ENCODE peak calls at places on chromosomes 7 and 10, in ten cellular contexts. Q, H, W, B, Y, K, S, L, V and E are unnamed samples.

GRCh38 chr10:15262036-15262713 is 93.7 kb upstream of the NMT2 start:
- DNase-seq in Q (peak; percentile 18), Y (peak; percentile 65), H (no peak), L (no peak), S (no peak), W (no peak), V (no peak), K (peak; percentile 21), B (peak; percentile 20), E (peak; percentile 64)

GRCh38 chr10:17801507-17801906 is 7.6 kb upstream of the MRC1 start:
- DNase-seq in W (no peak), S (no peak), Q (no peak), V (no peak), L (no peak), H (no peak), B (no peak), K (no peak), Y (no peak), E (no peak)

GRCh38 chr10:79202188-79203013 is 133.6 kb downstream of the ZMIZ1 start:
- DNase-seq in W (no peak), H (no peak), S (peak; percentile 49), V (no peak), Q (peak; percentile 61), L (no peak), K (peak; percentile 57), B (peak; percentile 29), Y (peak; percentile 44), E (peak; percentile 55)

GRCh38 chr10:27285093-27285492 is 44.5 kb upstream of the ACBD5 start:
- DNase-seq in B (peak; percentile 2), K (peak; percentile 44), H (no peak), Q (peak; percentile 26), W (peak; percentile 9), V (no peak), L (no peak), S (no peak), Y (peak; percentile 18), E (peak; percentile 10)

GRCh38 chr7:12809476-12809875 is 122.0 kb downstream of the ARL4A start:
- DNase-seq in S (no peak), W (peak; percentile 70), Y (no peak), B (no peak), L (no peak), H (no peak), Q (no peak), K (no peak), V (no peak), E (no peak)

GRCh38 chr7:111059826-111060225 is 31.1 kb upstream of the LRRN3 start:
- DNase-seq in Q (no peak), H (no peak), B (no peak), V (no peak), Y (no peak), W (no peak), L (no peak), S (no peak), K (no peak), E (no peak)

GRCh38 chr10:26357203-26357602 is 80.9 kb upstream of the APBB1IP start:
- DNase-seq in Y (no peak), L (no peak), W (no peak), H (no peak), V (no peak), K (no peak), B (no peak), S (no peak), Q (no peak), E (no peak)

GRCh38 chr7:112362796-112363195 is 87.5 kb upstream of the IFRD1 start:
- DNase-seq in V (no peak), S (no peak), L (no peak), H (no peak), W (no peak), K (no peak), B (no peak), Y (peak; percentile 3), Q (no peak), E (no peak)

GRCh38 chr7:463362-464176 is 56.1 kb downstream of the PDGFA start:
- DNase-seq in L (no peak), Q (no peak), K (no peak), H (no peak), B (no peak), V (no peak), Y (no peak), S (no peak), W (no peak), E (no peak)

DNA sequence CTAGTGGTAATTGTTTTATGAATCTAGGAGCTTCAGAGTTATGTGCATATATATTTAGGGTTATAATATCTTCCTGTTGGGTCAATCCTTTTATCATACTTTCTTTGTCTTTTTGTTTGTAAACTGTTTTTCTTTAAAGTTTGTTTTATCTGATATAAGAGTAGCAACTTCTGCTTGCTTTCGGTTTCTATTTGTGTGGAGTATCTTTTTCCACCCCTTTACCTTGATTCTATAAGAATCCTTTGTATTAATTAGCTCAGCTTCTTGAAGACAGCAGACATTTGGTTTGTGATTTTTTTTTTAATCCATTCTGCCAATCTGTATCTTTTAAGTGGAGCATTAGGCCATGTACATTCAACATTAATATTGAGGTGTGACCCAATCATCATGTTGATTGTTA is 9.3 kb downstream of the CASP7 start:
- DNase-seq in V (no peak), B (no peak), L (no peak), K (no peak), S (no peak), Y (no peak), Q (no peak), H (no peak), W (no peak), E (no peak)
- H3K4me3 ChIP-seq in V (no peak overlapping the region), B (no peak overlapping the region), L (no peak overlapping the region), K (no peak overlapping the region), S (no peak overlapping the region), Y (no peak overlapping the region), Q (no peak overlapping the region), H (no peak overlapping the region), W (no peak overlapping the region), E (no peak overlapping the region)

GRCh38 chr10:19461588-19461987 is 354.6 kb upstream of the PLXDC2 start:
- DNase-seq in L (no peak), W (no peak), B (no peak), Q (no peak), V (no peak), Y (no peak), H (no peak), S (no peak), K (no peak), E (no peak)

GRCh38 chr10:19466709-19467108 is 349.5 kb upstream of the PLXDC2 start:
- DNase-seq in W (no peak), Q (no peak), V (no peak), Y (no peak), L (no peak), H (no peak), B (no peak), K (no peak), S (no peak), E (no peak)
- TF ChIP-seq CTCF in W (no peak), Q (no peak), V (no peak), Y (no peak), L (no peak), H (no peak), B (no peak), K (no peak), S (no peak), E (no peak)

GRCh38 chr10:99530108-99531025 is 2.4 kb upstream of the NKX2-3 start:
- DNase-seq in W (no peak), Y (no peak), H (no peak), L (no peak), K (no peak), V (no peak), Q (no peak), S (no peak), B (no peak), E (no peak)

GRCh38 chr10:99529483-99530107 is 3.1 kb upstream of the NKX2-3 start:
- DNase-seq in W (no peak), H (no peak), B (no peak), Q (no peak), L (no peak), K (no peak), Y (no peak), V (no peak), S (no peak), E (no peak)

GRCh38 chr10:99532194-99532593 is 548 bp upstream of the NKX2-3 start:
- DNase-seq in S (no peak), K (no peak), W (no peak), L (no peak), B (no peak), Q (no peak), H (no peak), V (no peak), Y (no peak), E (no peak)

GRCh38 chr10:99531696-99532050 is 1.1 kb upstream of the NKX2-3 start:
- DNase-seq in V (no peak), H (no peak), B (no peak), L (no peak), Y (no peak), Q (no peak), S (no peak), W (no peak), K (no peak), E (no peak)

GRCh38 chr10:99531026-99531695 is 1.6 kb upstream of the NKX2-3 start:
- DNase-seq in Q (no peak), L (no peak), S (no peak), B (no peak), V (no peak), K (no peak), Y (no peak), H (no peak), W (no peak), E (no peak)
- H3K4me3 ChIP-seq in Q (no peak overlapping the region), L (no peak overlapping the region), S (peak overlapping the region; percentile 29), B (no peak overlapping the region), V (no peak overlapping the region), K (no peak overlapping the region), Y (no peak overlapping the region), H (peak overlapping the region; percentile 21), W (no peak overlapping the region), E (no peak overlapping the region)

GRCh38 chr7:150988230-150989226 is 2.3 kb upstream of the NOS3 start:
- DNase-seq in Q (peak; percentile 75), Y (peak; percentile 45), V (no peak), K (peak; percentile 36), B (no peak), L (no peak), H (peak; percentile 72), S (no peak), W (no peak), E (no peak)

GRCh38 chr7:150989456-150989855 is 1.4 kb upstream of the NOS3 start:
- DNase-seq in V (no peak), H (no peak), S (no peak), W (no peak), Q (no peak), Y (no peak), K (no peak), B (no peak), L (no peak), E (no peak)

GRCh38 chr7:150983893-150984368 is 5.8 kb upstream of the KCNH2 start:
- DNase-seq in V (no peak), Q (peak; percentile 83), W (peak; percentile 42), H (no peak), K (no peak), S (no peak), B (peak; percentile 31), Y (peak; percentile 53), L (no peak), E (peak; percentile 45)

GRCh38 chr7:150986556-150986955 is 4.3 kb upstream of the NOS3 start:
- DNase-seq in Q (no peak), Y (no peak), S (no peak), L (no peak), H (no peak), B (no peak), K (no peak), V (no peak), W (no peak), E (no peak)

GRCh38 chr7:150986099-150986512 is 4.7 kb upstream of the NOS3 start:
- DNase-seq in L (no peak), Q (peak; percentile 84), W (peak; percentile 38), B (peak; percentile 48), S (peak; percentile 58), H (peak; percentile 61), Y (peak; percentile 58), K (peak; percentile 64), V (no peak), E (peak; percentile 48)
- TF ChIP-seq CTCF in L (peak; percentile 85), Q (peak; percentile 71), W (peak; percentile 61), B (peak; percentile 76), S (no peak), H (peak; percentile 74), Y (peak; percentile 78), K (peak; percentile 61), V (peak; percentile 80), E (peak; percentile 78)